ENCODE peak calls at places on chromosomes 6 and 20, in six cellular contexts. F is upper lobe of right lung; E is activated CD8-positive, alpha-beta memory T cell treated with anti-CD3 and anti-CD28 coated beads for 1 hour; Z is stimulated activated CD4-positive, alpha-beta T cell treated with anti-CD3 and anti-CD28 coated beads, Interleukin-2, amount 100 ng/mL, for 48 hours; T is NCI-H748 treated with DMSO at 0.1 percent for 48 hours; I is ecto neural progenitor cell. O is an unnamed sample.
A peak's percentile ranks its signal among the peaks of the same experiment; 100 is the strongest.

GRCh38 chr6:3230275-3231212 is 3.1 kb upstream of the TUBB2B start:
- DNase-seq in F (no peak), E (no peak), Z (no peak), T (peak; percentile 93), I (peak; percentile 79), O (no peak)

GRCh38 chr6:49980898-49981297 is 11.5 kb upstream of the DEFB113 start:
- DNase-seq in F (no peak), E (no peak), Z (no peak), T (no peak), I (no peak), O (no peak)

GRCh38 chr20:47146703-47147102 is 209.8 kb downstream of the ZMYND8 start:
- DNase-seq in F (no peak), E (no peak), Z (no peak), T (no peak), I (no peak), O (peak; percentile 59)

GRCh38 chr20:58174708-58175287 is 53.7 kb downstream of the ANKRD60 start:
- DNase-seq in F (no peak), E (no peak), Z (no peak), T (no peak), I (no peak), O (no peak)

GRCh38 chr6:140427842-140428241 is 1053.4 kb upstream of the CITED2 start:
- DNase-seq in F (no peak), E (no peak), Z (no peak), T (no peak), I (no peak), O (no peak)

GRCh38 chr6:169827372-169827771 is 76.0 kb downstream of the ERMARD start:
- DNase-seq in F (peak; percentile 21), E (no peak), Z (no peak), T (no peak), I (peak; percentile 46), O (no peak)

GRCh38 chr20:37282558-37282957 is 6.9 kb upstream of the MANBAL start:
- DNase-seq in F (no peak), E (no peak), Z (no peak), T (no peak), I (no peak), O (no peak)

GRCh38 chr6:43804550-43805223 is 34.7 kb downstream of the VEGFA start:
- DNase-seq in F (no peak), E (no peak), Z (no peak), T (no peak), I (no peak), O (no peak)

GRCh38 chr20:32727663-32728062 is 15.6 kb downstream of the COMMD7 start:
- DNase-seq in F (no peak), E (no peak), Z (no peak), T (no peak), I (no peak), O (peak; percentile 59)

GRCh38 chr6:33851959-33852358 is 48.2 kb upstream of the MLN start:
- DNase-seq in F (no peak), E (no peak), Z (no peak), T (no peak), I (peak; percentile 72), O (no peak)

GRCh38 chr20:19649041-19649440 is 109.0 kb upstream of the RIN2 start:
- DNase-seq in F (no peak), E (no peak), Z (no peak), T (no peak), I (no peak), O (no peak)

GRCh38 chr20:58546756-58547526 is 31.7 kb upstream of the APCDD1L start:
- DNase-seq in F (no peak), E (no peak), Z (no peak), T (peak; percentile 35), I (no peak), O (no peak)

GRCh38 chr6:68760486-68760885 is 125.4 kb downstream of the ADGRB3 start:
- DNase-seq in F (no peak), E (no peak), Z (no peak), T (no peak), I (no peak), O (no peak)

GRCh38 chr6:154408906-154409500 is 52.4 kb upstream of the IPCEF1 start:
- DNase-seq in F (no peak), E (no peak), Z (no peak), T (no peak), I (no peak), O (no peak)

GRCh38 chr6:35611235-35611634 is 77.5 kb downstream of the FKBP5 start:
- DNase-seq in F (no peak), E (no peak), Z (peak; percentile 18), T (no peak), I (no peak), O (peak; percentile 35)

O was measured in AG09309.